ENCODE peak calls at places on chromosomes 1 and 21, in six cellular contexts. U is upper lobe of left lung, Q is breast epithelium, B is natural killer cell, D is WTC11, R is heart right ventricle. Y is an unnamed sample.

GRCh38 chr1:24450321-24450720 is 34.7 kb downstream of the NIPAL3 start:
- DNase-seq in U (no peak), Q (no peak), B (no peak), D (no peak), R (no peak), Y (no peak)

GRCh38 chr1:12458571-12458970 is 159.4 kb downstream of the DHRS3 start:
- DNase-seq in U (no peak), Q (no peak), B (no peak), D (no peak), R (no peak), Y (no peak)

GRCh38 chr1:200369131-200369530 is 40.7 kb downstream of the ZNF281 start:
- DNase-seq in U (no peak), Q (no peak), B (no peak), D (no peak), R (no peak), Y (no peak)

GRCh38 chr1:9518454-9518998 is 20.7 kb upstream of the SLC25A33 start:
- DNase-seq in U (no peak), Q (no peak), B (no peak), D (no peak), R (no peak), Y (no peak)

GRCh38 chr1:7784492-7785071 is 491 bp downstream of the PER3 start:
- DNase-seq in U (peak; percentile 84), Q (peak; percentile 64), B (peak; percentile 23), D (peak; percentile 21), R (peak; percentile 53), Y (no peak)

GRCh38 chr1:19759740-19760089 is 40.0 kb downstream of the TMCO4 start:
- DNase-seq in U (no peak), Q (no peak), B (no peak), D (no peak), R (no peak), Y (no peak)

GRCh38 chr1:78047131-78047530 is 1.4 kb downstream of the GIPC2 start:
- DNase-seq in U (no peak), Q (no peak), B (no peak), D (no peak), R (peak; percentile 34), Y (no peak)

GRCh38 chr21:42582422-42583149 is 68.9 kb downstream of the SLC37A1 start:
- DNase-seq in U (peak; percentile 22), Q (no peak), B (no peak), D (no peak), R (no peak), Y (no peak)

GRCh38 chr1:47439151-47440051 is 1.6 kb downstream of the FOXD2 start:
- DNase-seq in U (peak; percentile 88), Q (no peak), B (no peak), D (no peak), R (no peak), Y (peak; percentile 53)

GRCh38 chr1:160542303-160542945 is 19.4 kb upstream of the SLAMF6 start:
- DNase-seq in U (no peak), Q (no peak), B (no peak), D (no peak), R (no peak), Y (no peak)

GRCh38 chr1:207965602-207966387 is 54.9 kb upstream of the CD34 start:
- DNase-seq in U (no peak), Q (no peak), B (no peak), D (no peak), R (no peak), Y (peak; percentile 8)
- TF ChIP-seq CTCF in U (no peak), Q (no peak), B (no peak), D (no peak), R (no peak), Y (no peak)

DNA sequence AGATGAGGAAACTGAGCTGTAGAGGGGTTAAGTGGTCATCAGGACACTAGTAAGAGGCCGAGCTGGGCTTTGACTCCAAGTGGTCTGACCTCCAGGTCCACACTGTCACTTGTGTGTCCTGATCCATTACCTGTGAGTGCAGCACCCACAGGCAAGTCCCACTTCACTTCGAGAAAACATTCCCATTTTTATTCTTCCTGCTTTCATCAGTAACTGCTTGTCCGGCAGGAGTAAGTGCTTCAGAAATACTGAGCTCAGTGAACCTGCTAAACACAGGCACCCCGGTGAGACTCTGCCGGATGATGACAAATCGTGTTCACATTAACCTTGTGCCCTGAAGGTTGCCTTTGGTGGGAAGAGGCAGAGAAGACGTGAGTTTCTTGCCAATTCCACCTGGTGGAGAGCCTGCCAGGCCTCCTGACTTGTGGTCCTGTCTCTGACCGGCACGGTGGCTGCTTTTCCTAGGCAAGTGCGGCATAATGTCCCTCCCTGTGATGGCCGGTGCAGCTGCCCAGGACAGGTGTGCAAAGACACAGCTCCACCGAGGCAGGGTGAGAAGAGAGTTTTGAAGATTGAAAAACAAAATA is 29.4 kb downstream of the ZBTB18 start:
- DNase-seq in U (no peak), Q (no peak), B (no peak), D (no peak), R (no peak), Y (no peak)
- TF ChIP-seq CTCF in U (no peak), Q (no peak), B (no peak), D (no peak), R (no peak), Y (no peak)

GRCh38 chr1:234582186-234582585 is 27.8 kb downstream of the IRF2BP2 start:
- DNase-seq in U (no peak), Q (no peak), B (no peak), D (no peak), R (peak; percentile 34), Y (no peak)

GRCh38 chr1:234578735-234579134 is 31.2 kb downstream of the IRF2BP2 start:
- DNase-seq in U (no peak), Q (no peak), B (no peak), D (no peak), R (no peak), Y (no peak)

GRCh38 chr1:234581063-234581714 is 28.8 kb downstream of the IRF2BP2 start:
- DNase-seq in U (no peak), Q (no peak), B (no peak), D (no peak), R (no peak), Y (no peak)

GRCh38 chr1:234578087-234578486 is 31.9 kb downstream of the IRF2BP2 start:
- DNase-seq in U (no peak), Q (no peak), B (no peak), D (no peak), R (no peak), Y (no peak)

GRCh38 chr1:234579967-234580366 is 30.0 kb downstream of the IRF2BP2 start:
- DNase-seq in U (no peak), Q (no peak), B (no peak), D (no peak), R (no peak), Y (no peak)
- TF ChIP-seq CTCF in U (peak; percentile 44), Q (no peak), B (peak; percentile 28), D (no peak), R (no peak), Y (no peak)

GRCh38 chr1:64175639-64176038 is 27.8 kb upstream of the UBE2U start:
- DNase-seq in U (no peak), Q (no peak), B (no peak), D (no peak), R (no peak), Y (no peak)

GRCh38 chr1:64172458-64172983 is 30.9 kb upstream of the UBE2U start:
- DNase-seq in U (no peak), Q (no peak), B (no peak), D (no peak), R (no peak), Y (no peak)

GRCh38 chr1:64167176-64167575 is 36.2 kb upstream of the UBE2U start:
- DNase-seq in U (no peak), Q (no peak), B (no peak), D (no peak), R (no peak), Y (no peak)

GRCh38 chr1:64173300-64173940 is 30.0 kb upstream of the UBE2U start:
- DNase-seq in U (no peak), Q (peak; percentile 34), B (no peak), D (no peak), R (no peak), Y (no peak)

DNA sequence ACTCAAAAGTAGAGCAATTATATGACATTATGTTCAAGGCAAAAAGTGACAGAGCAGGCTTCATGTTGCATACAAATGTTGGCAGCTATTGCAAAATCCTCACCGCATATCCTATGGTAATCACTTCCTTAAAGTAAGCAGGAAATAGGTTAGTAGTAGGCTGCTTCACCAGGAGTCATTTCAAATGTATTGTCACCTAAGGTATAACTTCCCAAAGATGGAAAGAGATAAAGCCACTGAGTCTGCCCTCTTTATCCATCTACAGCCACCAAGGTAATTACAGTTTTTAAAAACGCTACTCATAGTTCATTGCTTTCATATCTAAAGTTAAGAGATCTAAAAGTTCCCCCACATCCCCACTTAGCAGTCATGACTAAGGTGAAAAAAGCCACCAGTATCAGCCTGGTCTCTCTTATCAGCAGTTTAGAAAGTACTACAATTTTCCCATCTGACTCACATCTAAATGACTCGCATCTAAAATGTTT is 31.6 kb upstream of the UBE2U start:
- DNase-seq in U (no peak), Q (no peak), B (no peak), D (no peak), R (no peak), Y (no peak)
- TF ChIP-seq CTCF in U (no peak), Q (no peak), B (no peak), D (no peak), R (no peak), Y (no peak)

DNA sequence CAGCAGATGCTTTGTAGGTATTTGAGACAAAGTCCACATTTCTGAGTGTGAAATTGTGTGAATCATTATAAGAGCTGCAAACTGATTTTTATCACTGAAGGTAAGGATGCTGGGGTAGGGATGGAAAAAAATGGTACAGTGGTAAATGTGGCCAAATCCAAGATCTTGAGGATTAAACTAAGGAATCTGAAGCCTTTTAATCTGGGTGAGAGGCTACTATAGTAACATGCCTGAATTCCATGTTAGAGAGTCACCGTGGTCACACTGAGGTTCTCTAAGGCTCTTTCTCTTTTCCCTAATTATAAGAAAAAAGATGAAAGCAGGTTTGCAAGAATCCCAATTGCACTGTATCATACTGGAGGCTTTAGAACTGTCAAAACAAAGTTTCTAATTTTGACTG is 17.6 kb downstream of the PTGER3 start:
- DNase-seq in U (no peak), Q (no peak), B (no peak), D (no peak), R (no peak), Y (no peak)
- TF ChIP-seq CTCF in U (no peak), Q (no peak), B (no peak), D (no peak), R (no peak), Y (no peak)

GRCh38 chr1:158521666-158522058 is 32.5 kb downstream of the OR6Y1 start:
- DNase-seq in U (no peak), Q (no peak), B (no peak), D (no peak), R (no peak), Y (no peak)

GRCh38 chr1:158527190-158527815 is 26.9 kb downstream of the OR6Y1 start:
- DNase-seq in U (no peak), Q (no peak), B (no peak), D (no peak), R (no peak), Y (no peak)
- TF ChIP-seq CTCF in U (no peak), Q (no peak), B (peak; percentile 28), D (peak; percentile 33), R (peak; percentile 61), Y (no peak)

GRCh38 chr1:183281039-183281438 is 95.0 kb downstream of the LAMC2 start:
- DNase-seq in U (no peak), Q (no peak), B (no peak), D (no peak), R (no peak), Y (no peak)
- TF ChIP-seq CTCF in U (no peak), Q (no peak), B (no peak), D (no peak), R (no peak), Y (no peak)

GRCh38 chr1:28648493-28649238 is at the start of gene RNU11:
- DNase-seq in U (peak; percentile 49), Q (peak; percentile 91), B (peak; percentile 80), D (peak; percentile 69), R (peak; percentile 91), Y (peak; percentile 70)
- TF ChIP-seq CTCF in U (peak; percentile 9), Q (peak; percentile 23), B (no peak), D (no peak), R (no peak), Y (no peak)

Y was measured in nephron progenitor cell.